ENCODE peak calls at places on chromosome 2, in nine cellular contexts. Y is SW480; S is stromal cell of bone marrow; K is activated T-cell treated with anti-CD3 and anti-CD28 coated beads, Interleukin-2, amount 50 U/mL, for 72 hours; F is aorta; O is A549; Q is foreskin melanocyte; D is Kasumi-1; P is AML-193. I is an unnamed sample.

GRCh38 chr2:237222178-237222577 is 136.5 kb downstream of the COPS8 start:
- DNase-seq in K (no peak), S (peak; percentile 77), Q (no peak), F (no peak), P (no peak), O (no peak), D (no peak), Y (no peak), I (no peak)

GRCh38 chr2:45986509-45986908 is 310.7 kb upstream of the EPAS1 start:
- DNase-seq in D (no peak), O (no peak), P (no peak), Y (no peak), F (peak; percentile 85), Q (no peak), K (no peak), S (no peak), I (no peak)

GRCh38 chr2:119550346-119550745 is 6.1 kb downstream of the CFAP221 start:
- DNase-seq in D (no peak), P (no peak), S (no peak), O (no peak), Y (peak; percentile 25), K (no peak), Q (no peak), F (no peak), I (no peak)

GRCh38 chr2:231104115-231104713 is 20.6 kb downstream of the HTR2B start:
- DNase-seq in S (peak; percentile 60), F (peak; percentile 66), O (peak; percentile 55), Q (peak; percentile 68), Y (peak; percentile 41), D (peak; percentile 52), P (peak; percentile 70), K (peak; percentile 48), I (peak; percentile 67)

GRCh38 chr2:190837417-190837816 is 43.2 kb upstream of the GLS start:
- DNase-seq in K (no peak), S (peak; percentile 48), F (no peak), O (peak; percentile 55), P (no peak), Q (peak; percentile 91), D (no peak), Y (peak; percentile 69), I (no peak)

GRCh38 chr2:91442246-91442905 is 2750.9 kb downstream of the RPIA start:
- DNase-seq in Y (no peak), O (no peak), D (no peak), F (peak; percentile 53), Q (no peak), P (no peak), S (no peak), K (no peak), I (peak; percentile 32)

GRCh38 chr2:202965810-202966454 is 48.7 kb upstream of the NBEAL1 start:
- DNase-seq in F (no peak), O (peak; percentile 84), S (peak; percentile 44), K (peak; percentile 37), Y (no peak), D (peak; percentile 23), Q (peak; percentile 74), P (no peak), I (peak; percentile 40)

GRCh38 chr2:148031152-148031551 is 10.3 kb downstream of the MBD5 start:
- DNase-seq in F (no peak), P (no peak), O (no peak), K (no peak), Q (no peak), S (no peak), Y (no peak), D (no peak), I (no peak)

GRCh38 chr2:218648473-218649100 is 10.8 kb downstream of the ZNF142 start:
- DNase-seq in Y (peak; percentile 48), S (peak; percentile 38), Q (peak; percentile 49), O (peak; percentile 80), K (peak; percentile 47), F (no peak), D (peak; percentile 14), P (peak; percentile 49), I (peak; percentile 74)

GRCh38 chr2:160584972-160585494 is 91.4 kb upstream of the RBMS1 start:
- DNase-seq in P (no peak), D (no peak), Y (no peak), K (no peak), F (no peak), S (peak; percentile 41), Q (no peak), O (no peak), I (no peak)

GRCh38 chr2:212958757-212959295 is 192.6 kb downstream of the IKZF2 start:
- DNase-seq in F (no peak), S (peak; percentile 28), P (no peak), O (no peak), Q (no peak), Y (no peak), K (no peak), D (no peak), I (no peak)

GRCh38 chr2:202052235-202052634 is 18.6 kb downstream of the FZD7 start:
- DNase-seq in P (no peak), Y (no peak), D (peak; percentile 28), K (no peak), F (no peak), O (no peak), Q (no peak), S (no peak), I (no peak)

GRCh38 chr2:75022516-75022915 is 64.1 kb downstream of the POLE4 start:
- DNase-seq in Q (peak; percentile 55), P (no peak), O (no peak), D (no peak), F (no peak), Y (no peak), K (no peak), S (no peak), I (no peak)

GRCh38 chr2:176493221-176493825 is 224.1 kb downstream of the MTX2 start:
- DNase-seq in F (no peak), Y (no peak), Q (no peak), O (no peak), S (no peak), D (no peak), P (no peak), K (no peak), I (no peak)

GRCh38 chr2:232611559-232612218 is 21.7 kb upstream of the EFHD1 start:
- DNase-seq in P (peak; percentile 3), Q (peak; percentile 98), O (peak; percentile 73), D (peak; percentile 21), F (peak; percentile 77), K (peak; percentile 75), Y (peak; percentile 20), S (peak; percentile 57), I (peak; percentile 44)